ENCODE peak calls at places on chromosomes 7 and 10, in nine cellular contexts. P, H, D, Q, L, F, C, Y and E are unnamed samples.

GRCh38 chr10:110619514-110619913 is 24.6 kb upstream of the RBM20 start:
- DNase-seq in P (no peak), H (no peak), D (no peak), Q (no peak), L (no peak), F (no peak), C (no peak), Y (no peak), E (no peak)

GRCh38 chr10:4833286-4833685 is 7.3 kb downstream of the AKR1E2 start:
- DNase-seq in P (no peak), H (no peak), D (no peak), Q (no peak), L (no peak), F (no peak), C (no peak), Y (no peak), E (no peak)

GRCh38 chr10:12969951-12970350 is 31.6 kb downstream of the CCDC3 start:
- DNase-seq in P (no peak), H (no peak), D (no peak), Q (no peak), L (no peak), F (no peak), C (no peak), Y (no peak), E (no peak)

GRCh38 chr7:874036-874749 is 2.2 kb upstream of the GET4 start:
- DNase-seq in P (no peak), H (no peak), D (no peak), Q (no peak), L (no peak), F (no peak), C (no peak), Y (no peak), E (no peak)

GRCh38 chr10:50409965-50410811 is 158.9 kb upstream of the ASAH2 start:
- DNase-seq in P (no peak), H (no peak), D (no peak), Q (no peak), L (peak), F (no peak), C (no peak), Y (no peak), E (no peak)

GRCh38 chr10:37222046-37222445 is 96.6 kb downstream of the ANKRD30A start:
- DNase-seq in P (no peak), H (no peak), D (no peak), Q (no peak), L (no peak), F (no peak), C (no peak), Y (no peak), E (no peak)

GRCh38 chr10:129933456-129934092 is 30.5 kb downstream of the EBF3 start:
- DNase-seq in P (no peak), H (no peak), D (peak), Q (no peak), L (no peak), F (no peak), C (no peak), Y (no peak), E (no peak)

GRCh38 chr10:124266468-124267230 is 152.1 kb downstream of the OAT start:
- DNase-seq in P (no peak), H (no peak), D (no peak), Q (peak), L (peak), F (no peak), C (no peak), Y (no peak), E (no peak)

GRCh38 chr10:11414314-11415038 is 197.0 kb downstream of the USP6NL start:
- DNase-seq in P (no peak), H (no peak), D (no peak), Q (no peak), L (no peak), F (no peak), C (no peak), Y (no peak), E (no peak)

GRCh38 chr10:71975891-71976725 is 11.9 kb downstream of the CHST3 start:
- DNase-seq in P (peak), H (peak), D (no peak), Q (peak), L (peak), F (no peak), C (no peak), Y (peak), E (no peak)

GRCh38 chr7:99379043-99379577 is 4.6 kb downstream of the ARPC1B start:
- DNase-seq in P (peak), H (peak), D (peak), Q (peak), L (peak), F (peak), C (no peak), Y (peak), E (peak)

GRCh38 chr10:103549349-103549685 is 55.8 kb downstream of the NEURL1 start:
- DNase-seq in P (no peak), H (no peak), D (no peak), Q (no peak), L (no peak), F (no peak), C (no peak), Y (no peak), E (no peak)

GRCh38 chr7:129334473-129334872 is 99.8 kb upstream of the STRIP2 start:
- DNase-seq in P (no peak), H (no peak), D (no peak), Q (no peak), L (no peak), F (no peak), C (no peak), Y (no peak), E (no peak)

GRCh38 chr7:99061001-99061779 is 82.7 kb downstream of the SMURF1 start:
- DNase-seq in P (no peak), H (no peak), D (no peak), Q (no peak), L (no peak), F (no peak), C (no peak), Y (no peak), E (no peak)

GRCh38 chr10:49109669-49110335 is 5.5 kb downstream of the VSTM4 start:
- DNase-seq in P (peak), H (peak), D (peak), Q (peak), L (no peak), F (peak), C (no peak), Y (peak), E (no peak)

GRCh38 chr7:14902589-14902963 is at the start of gene DGKB:
- DNase-seq in P (no peak), H (no peak), D (peak), Q (peak), L (no peak), F (peak), C (no peak), Y (no peak), E (no peak)

GRCh38 chr7:101140746-101141382 is 13.4 kb upstream of the AP1S1 start:
- DNase-seq in P (no peak), H (no peak), D (no peak), Q (no peak), L (peak), F (no peak), C (no peak), Y (no peak), E (no peak)

GRCh38 chr7:46285856-46286255 is 364.8 kb upstream of the IGFBP3 start:
- DNase-seq in P (no peak), H (no peak), D (no peak), Q (no peak), L (peak), F (no peak), C (no peak), Y (no peak), E (no peak)

GRCh38 chr7:46282155-46282554 is 361.1 kb upstream of the IGFBP3 start:
- DNase-seq in P (no peak), H (no peak), D (no peak), Q (no peak), L (no peak), F (no peak), C (no peak), Y (no peak), E (no peak)

GRCh38 chr7:46286346-46286745 is 365.3 kb upstream of the IGFBP3 start:
- DNase-seq in P (no peak), H (no peak), D (no peak), Q (no peak), L (peak), F (no peak), C (no peak), Y (no peak), E (no peak)

GRCh38 chr7:46281071-46281470 is 360.0 kb upstream of the IGFBP3 start:
- DNase-seq in P (no peak), H (no peak), D (no peak), Q (no peak), L (peak), F (no peak), C (peak), Y (no peak), E (no peak)

GRCh38 chr7:46283852-46284251 is 362.8 kb upstream of the IGFBP3 start:
- DNase-seq in P (no peak), H (no peak), D (peak), Q (peak), L (no peak), F (peak), C (no peak), Y (no peak), E (no peak)
- TF ChIP-seq CTCF in P (no peak), H (no peak), D (no peak), Q (no peak), L (no peak), F (no peak), C (no peak), Y (no peak), E (no peak)

DNA sequence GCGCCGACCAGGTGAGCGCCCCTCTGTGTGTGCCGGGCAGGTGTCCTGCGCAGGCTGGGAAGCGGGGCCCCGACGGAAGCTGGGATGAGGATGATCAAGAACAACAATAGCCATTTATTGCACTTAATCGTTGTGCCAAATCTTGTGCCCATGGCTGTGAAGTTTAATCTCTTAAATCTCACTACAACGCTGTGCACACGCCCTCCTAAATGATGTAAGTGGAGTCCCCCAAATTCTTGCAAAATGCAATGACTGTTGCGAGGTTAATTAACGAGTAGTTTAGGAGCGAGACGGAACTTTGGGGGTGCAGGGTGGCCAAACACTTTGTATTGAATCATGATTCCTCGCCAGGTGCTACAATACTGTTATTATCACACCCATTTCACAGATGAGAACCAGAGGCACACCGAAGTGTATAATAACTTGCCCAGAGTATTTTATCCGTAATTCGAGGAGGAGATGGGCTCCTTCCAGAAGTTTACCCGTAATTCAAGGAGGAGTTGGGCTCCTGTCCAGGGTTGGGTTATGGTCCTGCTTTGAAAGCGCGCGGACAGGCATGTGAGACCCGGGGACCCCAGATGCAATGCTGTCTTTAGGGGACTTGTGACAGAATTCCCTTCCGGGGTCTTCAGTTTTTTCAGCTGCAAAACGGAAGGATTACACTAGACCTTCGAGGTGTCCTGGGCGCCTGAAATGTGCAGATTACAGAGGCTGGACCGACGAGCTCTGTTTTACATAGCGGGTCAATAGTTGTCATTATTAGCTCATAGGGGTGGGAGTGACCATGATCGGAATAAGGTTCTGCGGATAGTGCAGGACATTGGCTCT is 1.0 kb downstream of the FFAR4 start:
- DNase-seq in P (no peak), H (no peak), D (no peak), Q (no peak), L (no peak), F (no peak), C (no peak), Y (no peak), E (no peak)
- H3K4me3 ChIP-seq in P (no peak), H (peak), D (peak), Q (no peak), L (no peak), F (peak), C (no peak), Y (peak), E (no peak)

GRCh38 chr10:127690176-127690575 is 46.8 kb upstream of the FOXI2 start:
- DNase-seq in P (no peak), H (no peak), D (no peak), Q (no peak), L (no peak), F (no peak), C (no peak), Y (no peak), E (no peak)

GRCh38 chr10:127695431-127695830 is 41.6 kb upstream of the FOXI2 start:
- DNase-seq in P (no peak), H (no peak), D (no peak), Q (no peak), L (no peak), F (no peak), C (no peak), Y (no peak), E (no peak)

GRCh38 chr10:127699311-127699710 is 37.7 kb upstream of the FOXI2 start:
- DNase-seq in P (no peak), H (no peak), D (no peak), Q (no peak), L (no peak), F (no peak), C (no peak), Y (no peak), E (no peak)

DNA sequence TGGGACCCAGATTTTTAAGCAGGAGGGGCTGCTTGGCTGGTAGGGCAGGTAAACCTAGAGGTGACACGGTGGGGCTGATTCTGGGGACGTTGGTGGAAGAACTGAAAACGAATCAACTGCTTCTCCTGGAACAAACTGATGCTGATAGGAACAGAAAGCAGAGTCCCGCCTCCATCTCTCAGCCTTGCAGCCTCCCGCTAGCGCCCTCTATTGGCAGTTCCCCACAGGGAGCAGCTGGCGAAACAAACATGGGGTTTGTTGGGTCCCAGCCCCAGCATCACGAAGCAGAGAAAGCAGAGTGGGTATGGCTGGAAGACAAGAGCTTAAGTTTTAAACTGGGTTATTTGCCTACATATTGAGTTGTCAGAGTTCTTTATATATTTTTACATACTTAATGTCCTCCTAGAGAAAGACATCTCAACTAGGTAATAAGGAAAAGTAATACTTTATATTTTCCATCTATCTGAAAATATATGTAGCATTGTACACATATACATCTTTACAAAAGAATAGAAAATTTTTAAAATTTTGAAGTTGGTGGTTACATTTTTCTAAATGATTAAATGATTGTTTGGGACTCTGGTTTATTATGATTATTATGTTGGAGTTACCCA is 42.3 kb upstream of the FOXI2 start:
- DNase-seq in P (no peak), H (no peak), D (no peak), Q (no peak), L (peak), F (no peak), C (peak), Y (no peak), E (no peak)
- TF ChIP-seq CTCF in P (no peak), H (no peak), D (peak), Q (no peak), L (peak), F (peak), C (peak), Y (no peak), E (peak)

GRCh38 chr7:84144935-84145334 is 49.7 kb downstream of the SEMA3A start:
- DNase-seq in P (no peak), H (no peak), D (no peak), Q (no peak), L (no peak), F (no peak), C (no peak), Y (no peak), E (no peak)
- H3K4me3 ChIP-seq in P (no peak), H (no peak), D (no peak), Q (no peak), L (no peak), F (no peak), C (no peak), Y (no peak), E (no peak)

DNA sequence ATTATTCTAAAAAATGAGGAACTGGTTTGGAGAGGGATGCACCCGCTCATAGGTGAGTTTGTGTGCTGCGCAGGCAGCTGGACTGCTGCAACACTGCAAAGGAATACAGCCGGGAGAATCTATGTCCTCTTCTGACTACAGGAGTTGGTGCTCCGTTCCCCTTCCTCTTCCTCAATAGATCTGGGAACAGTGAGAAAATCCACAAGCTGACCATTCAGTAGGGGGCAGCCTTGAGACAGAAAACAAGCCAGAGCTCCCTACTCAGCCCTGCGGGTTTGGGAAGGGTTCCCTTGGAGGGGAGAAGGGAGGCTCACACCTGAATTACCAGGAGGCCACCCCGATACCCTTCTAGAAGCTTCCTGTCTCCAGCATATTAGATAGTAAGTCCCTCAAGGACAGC is 87.3 kb upstream of the FOXI2 start:
- DNase-seq in P (no peak), H (no peak), D (no peak), Q (no peak), L (peak), F (no peak), C (no peak), Y (no peak), E (no peak)
- TF ChIP-seq CTCF in P (no peak), H (no peak), D (no peak), Q (no peak), L (no peak), F (no peak), C (peak), Y (no peak), E (peak)

DNA sequence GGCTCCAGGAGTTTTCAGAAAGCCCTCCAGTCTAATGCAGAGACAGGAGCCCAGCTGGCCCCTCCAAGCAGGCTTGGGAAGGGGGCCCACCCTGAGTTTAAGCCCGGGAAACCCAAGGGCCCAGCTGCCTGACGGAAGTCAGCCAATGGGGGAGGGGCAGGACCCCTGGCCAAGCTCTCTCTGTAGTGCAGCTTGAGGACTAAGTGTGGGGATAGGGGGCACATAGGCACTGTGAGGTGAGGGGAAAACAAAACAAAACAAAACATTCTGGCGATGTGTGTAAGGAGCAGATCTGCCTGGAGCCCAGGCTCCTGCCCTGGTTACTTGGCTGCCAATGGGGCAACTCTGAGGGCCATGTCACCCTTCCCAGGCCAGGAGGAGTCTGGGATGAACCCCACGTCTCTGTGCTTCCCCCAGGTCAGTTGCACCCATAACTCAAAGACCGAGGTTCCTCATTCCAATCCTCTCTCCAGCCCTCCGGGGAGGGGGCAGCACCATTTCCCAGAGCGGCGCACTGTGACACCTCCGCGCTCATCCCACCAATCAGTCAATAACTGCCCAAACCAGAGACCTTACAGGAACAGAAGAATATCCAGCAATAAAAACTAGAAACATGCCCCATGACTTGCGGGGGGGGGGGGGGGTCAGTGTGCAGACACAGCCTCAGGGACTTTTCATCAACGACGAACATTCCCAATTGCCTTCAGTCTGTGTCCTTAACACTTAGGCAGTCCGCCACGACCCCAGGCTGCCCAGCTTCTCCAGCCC is 1.7 kb downstream of the CXCL12 start:
- DNase-seq in P (no peak), H (no peak), D (no peak), Q (no peak), L (no peak), F (no peak), C (no peak), Y (peak), E (no peak)
- H3K4me3 ChIP-seq in P (no peak), H (peak), D (peak), Q (peak), L (no peak), F (peak), C (no peak), Y (peak), E (no peak)

GRCh38 chr10:114859227-114859626 is 37.6 kb downstream of the FHIP2A start:
- DNase-seq in P (no peak), H (no peak), D (no peak), Q (no peak), L (no peak), F (no peak), C (peak), Y (no peak), E (no peak)
- TF ChIP-seq CTCF in P (no peak), H (no peak), D (no peak), Q (no peak), L (no peak), F (no peak), C (no peak), Y (no peak), E (no peak)